ENCODE peak calls at places on chromosomes 3 and 15, in seven cellular contexts. G is IMR-90, T is neuronal stem cell, D is H9, X is H1, W is mesenchymal stem cell, O is trophoblast cell. V is an unnamed sample.

GRCh38 chr3:177977381-177978158 is 558.7 kb upstream of the KCNMB2 start:
- DNase-seq in G (peak; percentile 96), T (no peak), D (no peak), X (no peak), W (peak; percentile 92), O (no peak), V (no peak)

GRCh38 chr3:37243811-37244748 is 69.7 kb upstream of the LRRFIP2 start:
- DNase-seq in G (peak; percentile 81), T (peak; percentile 46), D (peak; percentile 72), X (no peak), W (peak; percentile 88), O (peak; percentile 99), V (peak; percentile 87)

GRCh38 chr3:152317956-152318355 is 49.2 kb downstream of the MBNL1 start:
- DNase-seq in G (peak; percentile 87), T (no peak), D (no peak), X (no peak), W (peak; percentile 73), O (no peak), V (no peak)

GRCh38 chr3:156826144-156826895 is at the start of gene LEKR1:
- DNase-seq in G (peak; percentile 98), T (peak; percentile 59), D (peak; percentile 85), X (no peak), W (peak; percentile 97), O (peak; percentile 93), V (peak; percentile 94)

GRCh38 chr3:130711885-130712284 is 34.7 kb downstream of the PIK3R4 start:
- DNase-seq in G (peak; percentile 38), T (no peak), D (no peak), X (no peak), W (no peak), O (no peak), V (no peak)

GRCh38 chr3:31798840-31799239 is 182.2 kb downstream of the OSBPL10 start:
- DNase-seq in G (no peak), T (no peak), D (no peak), X (no peak), W (no peak), O (no peak), V (no peak)

GRCh38 chr3:37558580-37558979 is 303.1 kb upstream of the CTDSPL start:
- DNase-seq in G (no peak), T (no peak), D (no peak), X (no peak), W (no peak), O (no peak), V (no peak)

GRCh38 chr15:68303560-68304436 is 26.3 kb downstream of the FEM1B start:
- DNase-seq in G (no peak), T (no peak), D (peak; percentile 29), X (no peak), W (no peak), O (no peak), V (no peak)

GRCh38 chr3:52572221-52572620 is 35.8 kb downstream of the UQCC5 start:
- DNase-seq in G (no peak), T (no peak), D (no peak), X (no peak), W (no peak), O (peak; percentile 75), V (no peak)

GRCh38 chr3:70090322-70090913 is 90.9 kb downstream of the SAMMSON start:
- DNase-seq in G (peak; percentile 28), T (no peak), D (no peak), X (no peak), W (peak; percentile 13), O (no peak), V (no peak)

GRCh38 chr15:40843885-40844542 is at the start of gene SPINT1:
- DNase-seq in G (no peak), T (no peak), D (peak; percentile 63), X (no peak), W (peak; percentile 22), O (no peak), V (peak; percentile 48)

GRCh38 chr3:127092368-127092767 is 100.6 kb upstream of the PRR23E start:
- DNase-seq in G (no peak), T (no peak), D (no peak), X (no peak), W (no peak), O (no peak), V (no peak)

GRCh38 chr3:114313426-114313825 is 19.6 kb downstream of the TIGIT start:
- DNase-seq in G (peak; percentile 12), T (no peak), D (no peak), X (no peak), W (no peak), O (no peak), V (no peak)

GRCh38 chr3:54527953-54528352 is 399.9 kb downstream of the LRTM1 start:
- DNase-seq in G (no peak), T (no peak), D (no peak), X (no peak), W (no peak), O (no peak), V (no peak)

GRCh38 chr15:87733522-87733921 is 523.0 kb downstream of the NTRK3 start:
- DNase-seq in G (no peak), T (no peak), D (no peak), X (no peak), W (no peak), O (no peak), V (no peak)

GRCh38 chr3:42728056-42728455 is 25.5 kb upstream of the HHATL start:
- DNase-seq in G (no peak), T (no peak), D (peak; percentile 20), X (no peak), W (no peak), O (no peak), V (no peak)

GRCh38 chr3:152539191-152539764 is 270.5 kb downstream of the MBNL1 start:
- DNase-seq in G (no peak), T (no peak), D (no peak), X (no peak), W (no peak), O (no peak), V (peak; percentile 58)

DNA sequence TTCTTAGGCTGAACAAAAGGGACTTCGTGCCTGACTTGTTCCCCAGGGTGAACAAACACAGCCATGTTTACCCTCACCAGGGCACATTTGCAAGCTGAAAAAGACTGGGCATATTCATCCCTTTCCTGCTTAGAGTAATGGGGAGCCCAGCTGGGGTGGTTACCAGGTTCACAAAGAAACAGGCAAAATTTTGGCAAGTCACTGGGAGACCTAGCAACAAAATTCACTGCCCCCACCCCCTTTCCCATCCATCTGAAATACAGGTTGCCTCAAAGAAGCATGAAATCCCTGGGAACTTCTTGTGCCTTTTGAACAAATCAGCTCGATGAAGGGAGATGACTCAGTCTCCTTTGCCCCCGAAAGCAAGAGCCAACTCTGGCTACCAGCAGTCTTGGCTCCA is 775.0 kb downstream of the SQOR start:
- DNase-seq in G (no peak), T (no peak), D (no peak), X (no peak), W (no peak), O (no peak), V (no peak)
- H3K27ac ChIP-seq in G (no peak overlapping the region), T (no peak overlapping the region), D (no peak overlapping the region), X (no peak overlapping the region), W (no peak overlapping the region), O (no peak overlapping the region), V (no peak overlapping the region)

GRCh38 chr3:194379651-194380050 is 10.1 kb upstream of the LRRC15 start:
- DNase-seq in G (no peak), T (no peak), D (peak; percentile 21), X (no peak), W (no peak), O (no peak), V (no peak)
- H3K4ac ChIP-seq in G (no peak overlapping the region), T (no peak overlapping the region), D (no peak overlapping the region), X (no peak overlapping the region), W (no peak overlapping the region), O (no peak overlapping the region), V (no peak overlapping the region)

GRCh38 chr3:45205126-45205525 is 21.0 kb downstream of the TMEM158 start:
- DNase-seq in G (peak; percentile 82), T (no peak), D (no peak), X (no peak), W (peak; percentile 93), O (peak; percentile 41), V (no peak)
- H2BK5ac ChIP-seq in G (peak overlapping the region; percentile 83), T (no peak overlapping the region), D (no peak overlapping the region), X (no peak overlapping the region), W (no peak overlapping the region), O (no peak overlapping the region), V (no peak overlapping the region)

GRCh38 chr3:158711886-158712285 is 20.4 kb downstream of the RARRES1 start:
- DNase-seq in G (peak; percentile 91), T (no peak), D (no peak), X (no peak), W (peak; percentile 81), O (no peak), V (peak; percentile 30)
- H3K27ac ChIP-seq in G (peak overlapping the region; percentile 70), T (no peak overlapping the region), D (no peak overlapping the region), X (no peak overlapping the region), W (peak overlapping the region; percentile 86), O (no peak overlapping the region), V (no peak overlapping the region)

DNA sequence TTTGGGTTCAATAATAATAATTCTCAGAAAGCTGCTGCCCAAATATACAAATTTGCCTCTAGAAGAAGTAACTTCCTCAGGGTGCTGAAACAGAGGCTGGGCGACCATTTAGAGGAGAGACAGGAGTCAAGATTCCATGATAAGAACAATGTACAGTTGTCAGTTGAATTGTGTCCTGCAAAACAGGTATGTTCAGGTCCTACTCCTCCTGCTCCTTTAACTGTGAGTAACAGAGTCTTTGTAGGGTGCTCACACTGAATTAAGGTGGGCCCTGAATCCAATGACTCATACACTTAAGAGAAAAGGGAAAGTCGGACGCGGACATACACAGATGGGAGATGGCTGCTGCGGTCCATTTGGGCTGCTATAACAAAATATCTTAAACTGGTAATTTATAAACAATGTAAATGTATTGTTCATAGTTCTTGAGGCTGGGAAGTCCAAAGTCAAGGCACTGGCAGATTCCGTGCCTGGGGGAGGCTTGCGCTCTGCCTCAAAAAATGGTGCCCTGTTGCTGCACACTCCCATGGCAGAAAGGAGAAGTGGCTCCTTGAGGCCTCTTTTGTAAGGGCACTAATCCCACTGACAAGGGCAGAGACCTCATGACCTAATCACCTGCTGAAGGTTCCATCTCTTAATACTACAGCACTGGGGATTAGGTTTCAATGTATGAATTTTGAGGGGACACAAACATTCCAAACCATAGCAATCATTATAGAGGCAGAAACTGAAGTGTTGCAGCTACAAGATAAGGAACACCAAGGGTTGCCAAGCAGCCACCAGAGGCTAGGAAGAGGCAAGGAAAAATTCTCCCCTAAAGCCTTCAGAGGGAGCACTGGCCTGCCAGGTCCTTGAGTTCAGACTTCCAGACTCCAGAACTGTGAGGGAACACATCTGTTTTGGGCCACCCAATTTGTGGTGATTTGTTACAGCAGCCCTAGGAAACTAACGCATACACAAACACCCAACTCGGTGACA is 55.0 kb downstream of the MB21D2 start:
- DNase-seq in G (peak; percentile 17), T (no peak), D (no peak), X (no peak), W (peak; percentile 33), O (no peak), V (peak; percentile 68)
- H3K4ac ChIP-seq in G (no peak overlapping the region), T (no peak overlapping the region), D (no peak overlapping the region), X (no peak overlapping the region), W (no peak overlapping the region), O (no peak overlapping the region), V (no peak overlapping the region)

GRCh38 chr3:104796556-104796955 is 570.2 kb upstream of the ALCAM start:
- DNase-seq in G (peak; percentile 76), T (no peak), D (no peak), X (no peak), W (peak; percentile 46), O (no peak), V (no peak)
- H2BK5ac ChIP-seq in G (peak overlapping the region; percentile 59), T (no peak overlapping the region), D (no peak overlapping the region), X (no peak overlapping the region), W (no peak overlapping the region), O (no peak overlapping the region), V (no peak overlapping the region)

V was measured in mesendoderm.